ENCODE peak calls at places on chromosome 11, in seven cellular contexts. One of them, this sample, is unnamed.

GRCh38 chr11:1510928-1511327 is 24.3 kb upstream of the MOB2 start:
- DNase-seq in breast epithelium: no peak
- DNase-seq in PC-9: no peak
- DNase-seq in sigmoid colon: no peak
- DNase-seq in astrocyte of the cerebellum: no peak
- DNase-seq in fibroblast of lung: no peak
- DNase-seq in tibial artery: no peak
- DNase-seq in this sample: no peak

GRCh38 chr11:60951909-60952741 is at the start of gene SLC15A3:
- DNase-seq in breast epithelium: peak; percentile 50
- DNase-seq in PC-9: no peak
- DNase-seq in sigmoid colon: peak; percentile 87
- DNase-seq in astrocyte of the cerebellum: no peak
- DNase-seq in fibroblast of lung: no peak
- DNase-seq in tibial artery: peak; percentile 88
- DNase-seq in this sample: peak; percentile 50

GRCh38 chr11:80632691-80633090 is 1191.9 kb upstream of the TENM4 start:
- DNase-seq in breast epithelium: no peak
- DNase-seq in PC-9: no peak
- DNase-seq in sigmoid colon: no peak
- DNase-seq in astrocyte of the cerebellum: no peak
- DNase-seq in fibroblast of lung: no peak
- DNase-seq in tibial artery: no peak
- DNase-seq in this sample: no peak

GRCh38 chr11:83689062-83689461 is 402.9 kb upstream of the CCDC90B start:
- DNase-seq in breast epithelium: no peak
- DNase-seq in PC-9: no peak
- DNase-seq in sigmoid colon: no peak
- DNase-seq in astrocyte of the cerebellum: no peak
- DNase-seq in fibroblast of lung: no peak
- DNase-seq in tibial artery: no peak
- DNase-seq in this sample: peak; percentile 16

GRCh38 chr11:69269926-69270697 is 23.8 kb upstream of the MYEOV start:
- DNase-seq in breast epithelium: no peak
- DNase-seq in PC-9: no peak
- DNase-seq in sigmoid colon: no peak
- DNase-seq in astrocyte of the cerebellum: no peak
- DNase-seq in fibroblast of lung: no peak
- DNase-seq in tibial artery: no peak
- DNase-seq in this sample: no peak

GRCh38 chr11:27553186-27553585 is 46.6 kb upstream of the LIN7C start:
- DNase-seq in breast epithelium: no peak
- DNase-seq in PC-9: no peak
- DNase-seq in sigmoid colon: no peak
- DNase-seq in astrocyte of the cerebellum: no peak
- DNase-seq in fibroblast of lung: peak; percentile 65
- DNase-seq in tibial artery: no peak
- DNase-seq in this sample: no peak

GRCh38 chr11:60989108-60989650 is 17.7 kb downstream of the CD6 start:
- DNase-seq in breast epithelium: no peak
- DNase-seq in PC-9: no peak
- DNase-seq in sigmoid colon: no peak
- DNase-seq in astrocyte of the cerebellum: no peak
- DNase-seq in fibroblast of lung: no peak
- DNase-seq in tibial artery: no peak
- DNase-seq in this sample: no peak

GRCh38 chr11:115869780-115870431 is 365.7 kb upstream of the CADM1 start:
- DNase-seq in breast epithelium: no peak
- DNase-seq in PC-9: no peak
- DNase-seq in sigmoid colon: no peak
- DNase-seq in astrocyte of the cerebellum: no peak
- DNase-seq in fibroblast of lung: peak; percentile 50
- DNase-seq in tibial artery: no peak
- DNase-seq in this sample: no peak

GRCh38 chr11:59141191-59141590 is 1.5 kb upstream of the FAM111A start:
- DNase-seq in breast epithelium: no peak
- DNase-seq in PC-9: no peak
- DNase-seq in sigmoid colon: no peak
- DNase-seq in astrocyte of the cerebellum: no peak
- DNase-seq in fibroblast of lung: no peak
- DNase-seq in tibial artery: no peak
- DNase-seq in this sample: no peak

GRCh38 chr11:108486331-108486730 is 11.9 kb downstream of the POGLUT3 start:
- DNase-seq in breast epithelium: no peak
- DNase-seq in PC-9: no peak
- DNase-seq in sigmoid colon: no peak
- DNase-seq in astrocyte of the cerebellum: no peak
- DNase-seq in fibroblast of lung: no peak
- DNase-seq in tibial artery: no peak
- DNase-seq in this sample: no peak

GRCh38 chr11:100777736-100778135 is 90.6 kb downstream of the ARHGAP42 start:
- DNase-seq in breast epithelium: no peak
- DNase-seq in PC-9: peak; percentile 21
- DNase-seq in sigmoid colon: no peak
- DNase-seq in astrocyte of the cerebellum: no peak
- DNase-seq in fibroblast of lung: no peak
- DNase-seq in tibial artery: no peak
- DNase-seq in this sample: no peak

GRCh38 chr11:80155412-80156017 is 714.7 kb upstream of the TENM4 start:
- DNase-seq in breast epithelium: no peak
- DNase-seq in PC-9: no peak
- DNase-seq in sigmoid colon: no peak
- DNase-seq in astrocyte of the cerebellum: no peak
- DNase-seq in fibroblast of lung: no peak
- DNase-seq in tibial artery: no peak
- DNase-seq in this sample: peak; percentile 52

GRCh38 chr11:74581954-74582547 is 10.3 kb upstream of the POLD3 start:
- DNase-seq in breast epithelium: no peak
- DNase-seq in PC-9: no peak
- DNase-seq in sigmoid colon: no peak
- DNase-seq in astrocyte of the cerebellum: no peak
- DNase-seq in fibroblast of lung: no peak
- DNase-seq in tibial artery: no peak
- DNase-seq in this sample: no peak

GRCh38 chr11:64007160-64007628 is 21.0 kb downstream of the OTUB1 start:
- DNase-seq in breast epithelium: no peak
- DNase-seq in PC-9: peak; percentile 52
- DNase-seq in sigmoid colon: no peak
- DNase-seq in astrocyte of the cerebellum: no peak
- DNase-seq in fibroblast of lung: peak; percentile 34
- DNase-seq in tibial artery: no peak
- DNase-seq in this sample: no peak
- H3K4me3 ChIP-seq in breast epithelium: peak overlapping the region; percentile 42
- H3K4me3 ChIP-seq in PC-9: no peak overlapping the region
- H3K4me3 ChIP-seq in sigmoid colon: peak overlapping the region; percentile 27
- H3K4me3 ChIP-seq in astrocyte of the cerebellum: peak overlapping the region; percentile 22
- H3K4me3 ChIP-seq in fibroblast of lung: peak overlapping the region; percentile 46
- H3K4me3 ChIP-seq in tibial artery: peak overlapping the region; percentile 44
- H3K4me3 ChIP-seq in this sample: no peak overlapping the region

GRCh38 chr11:17932472-17932871 is 80.4 kb downstream of the SERGEF start:
- DNase-seq in breast epithelium: no peak
- DNase-seq in PC-9: no peak
- DNase-seq in sigmoid colon: no peak
- DNase-seq in astrocyte of the cerebellum: no peak
- DNase-seq in fibroblast of lung: no peak
- DNase-seq in tibial artery: no peak
- DNase-seq in this sample: no peak
- TF ChIP-seq CTCF in breast epithelium: no peak
- TF ChIP-seq CTCF in PC-9: no peak
- TF ChIP-seq CTCF in sigmoid colon: no peak
- TF ChIP-seq CTCF in astrocyte of the cerebellum: no peak
- TF ChIP-seq CTCF in fibroblast of lung: no peak
- TF ChIP-seq CTCF in tibial artery: no peak
- TF ChIP-seq CTCF in this sample: peak; percentile 33

GRCh38 chr11:111939836-111940604 is 2.9 kb downstream of the DIXDC1 start:
- DNase-seq in breast epithelium: no peak
- DNase-seq in PC-9: no peak
- DNase-seq in sigmoid colon: no peak
- DNase-seq in astrocyte of the cerebellum: peak; percentile 85
- DNase-seq in fibroblast of lung: peak; percentile 96
- DNase-seq in tibial artery: no peak
- DNase-seq in this sample: peak; percentile 74
- H3K4me3 ChIP-seq in breast epithelium: no peak overlapping the region
- H3K4me3 ChIP-seq in PC-9: no peak overlapping the region
- H3K4me3 ChIP-seq in sigmoid colon: no peak overlapping the region
- H3K4me3 ChIP-seq in astrocyte of the cerebellum: no peak overlapping the region
- H3K4me3 ChIP-seq in fibroblast of lung: no peak overlapping the region
- H3K4me3 ChIP-seq in tibial artery: no peak overlapping the region
- H3K4me3 ChIP-seq in this sample: no peak overlapping the region

GRCh38 chr11:121727942-121728341 is 275.2 kb upstream of the SORL1-AS1 start:
- DNase-seq in breast epithelium: no peak
- DNase-seq in PC-9: no peak
- DNase-seq in sigmoid colon: no peak
- DNase-seq in astrocyte of the cerebellum: no peak
- DNase-seq in fibroblast of lung: no peak
- DNase-seq in tibial artery: no peak
- DNase-seq in this sample: no peak

GRCh38 chr11:121721448-121721847 is 268.7 kb upstream of the SORL1-AS1 start:
- DNase-seq in breast epithelium: no peak
- DNase-seq in PC-9: no peak
- DNase-seq in sigmoid colon: no peak
- DNase-seq in astrocyte of the cerebellum: no peak
- DNase-seq in fibroblast of lung: no peak
- DNase-seq in tibial artery: no peak
- DNase-seq in this sample: no peak

GRCh38 chr11:121721961-121722360 is 269.2 kb upstream of the SORL1-AS1 start:
- DNase-seq in breast epithelium: no peak
- DNase-seq in PC-9: no peak
- DNase-seq in sigmoid colon: peak; percentile 72
- DNase-seq in astrocyte of the cerebellum: no peak
- DNase-seq in fibroblast of lung: no peak
- DNase-seq in tibial artery: no peak
- DNase-seq in this sample: no peak

GRCh38 chr11:121723261-121723741 is 270.5 kb upstream of the SORL1-AS1 start:
- DNase-seq in breast epithelium: peak; percentile 26
- DNase-seq in PC-9: no peak
- DNase-seq in sigmoid colon: peak; percentile 75
- DNase-seq in astrocyte of the cerebellum: peak; percentile 22
- DNase-seq in fibroblast of lung: peak; percentile 60
- DNase-seq in tibial artery: peak; percentile 67
- DNase-seq in this sample: peak; percentile 69

DNA sequence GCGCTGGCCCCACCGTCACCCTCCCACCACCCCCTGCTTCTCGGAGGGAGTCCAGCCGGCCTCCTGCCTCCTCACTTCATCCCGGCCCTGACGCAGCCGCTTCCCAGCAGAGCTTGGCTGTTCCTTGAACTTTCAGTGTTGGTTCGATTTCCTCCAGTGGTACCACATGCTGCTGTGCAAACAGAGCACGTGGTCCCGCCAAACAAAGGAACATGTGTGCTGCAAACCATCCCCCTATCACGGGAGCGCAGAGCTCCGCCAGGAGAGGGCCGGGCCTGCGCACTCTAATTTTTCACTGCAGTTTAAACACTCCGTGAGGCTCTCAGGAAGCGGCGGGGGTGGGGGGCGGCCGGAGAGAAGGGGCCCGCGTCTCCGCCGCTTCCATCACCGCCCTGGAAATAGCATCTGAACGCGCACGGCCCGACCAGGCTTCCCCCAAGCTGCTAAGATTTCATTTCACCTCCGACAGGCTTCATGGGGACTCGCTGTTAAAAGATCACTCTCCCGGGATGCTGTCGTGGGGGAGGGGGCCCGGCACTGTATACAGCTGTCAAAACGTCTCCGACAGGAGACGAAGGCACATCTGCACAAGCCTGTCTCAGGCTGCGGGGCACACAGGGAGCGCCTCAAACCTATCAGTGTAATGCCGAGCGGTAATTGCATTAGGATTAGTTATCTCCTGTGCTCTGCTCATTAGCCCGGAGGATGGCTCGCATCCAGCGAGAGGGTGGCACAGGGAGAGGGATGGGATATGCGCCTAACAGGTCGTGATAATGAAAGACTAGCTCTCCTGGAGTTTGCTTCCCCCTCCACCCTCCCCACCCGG is 269.9 kb upstream of the SORL1-AS1 start:
- DNase-seq in breast epithelium: peak; percentile 83
- DNase-seq in PC-9: no peak
- DNase-seq in sigmoid colon: peak; percentile 97
- DNase-seq in astrocyte of the cerebellum: peak; percentile 97
- DNase-seq in fibroblast of lung: peak; percentile 96
- DNase-seq in tibial artery: peak; percentile 96
- DNase-seq in this sample: peak; percentile 99
- TF ChIP-seq CTCF in breast epithelium: no peak
- TF ChIP-seq CTCF in PC-9: no peak
- TF ChIP-seq CTCF in sigmoid colon: peak; percentile 13
- TF ChIP-seq CTCF in astrocyte of the cerebellum: no peak
- TF ChIP-seq CTCF in fibroblast of lung: peak; percentile 9
- TF ChIP-seq CTCF in tibial artery: peak; percentile 23
- TF ChIP-seq CTCF in this sample: peak; percentile 34